ENCODE peak calls at places on chromosomes 12 and 14, in eight cellular contexts. One of them, this sample, is unnamed.
A peak's percentile ranks its signal among the peaks of the same experiment; 100 is the strongest.

GRCh38 chr12:122646568-122647220 is 56.5 kb downstream of the HCAR2 start:
- DNase-seq in uterus: no peak
- DNase-seq in IMR-90: peak; percentile 88
- DNase-seq in tibial nerve: no peak
- DNase-seq in NB4: peak; percentile 99
- DNase-seq in Peyer's patch: peak; percentile 27
- DNase-seq in transverse colon: no peak
- DNase-seq in heart left ventricle: no peak
- DNase-seq in this sample: peak; percentile 50

GRCh38 chr12:92784356-92784755 is 81.6 kb downstream of the PLEKHG7 start:
- DNase-seq in tibial nerve: no peak
- DNase-seq in transverse colon: no peak
- DNase-seq in IMR-90: peak; percentile 50
- DNase-seq in Peyer's patch: no peak
- DNase-seq in heart left ventricle: no peak
- DNase-seq in uterus: no peak
- DNase-seq in NB4: no peak
- DNase-seq in this sample: no peak

GRCh38 chr12:64801381-64801780 is 23.1 kb upstream of the TBC1D30 start:
- DNase-seq in transverse colon: no peak
- DNase-seq in IMR-90: no peak
- DNase-seq in uterus: no peak
- DNase-seq in heart left ventricle: no peak
- DNase-seq in NB4: no peak
- DNase-seq in Peyer's patch: no peak
- DNase-seq in tibial nerve: no peak
- DNase-seq in this sample: no peak

GRCh38 chr12:84329933-84330332 is 582.7 kb downstream of the SLC6A15 start:
- DNase-seq in transverse colon: no peak
- DNase-seq in NB4: no peak
- DNase-seq in Peyer's patch: no peak
- DNase-seq in IMR-90: no peak
- DNase-seq in heart left ventricle: no peak
- DNase-seq in uterus: no peak
- DNase-seq in tibial nerve: no peak
- DNase-seq in this sample: no peak

GRCh38 chr12:95607642-95608041 is 56.4 kb upstream of the USP44 start:
- DNase-seq in transverse colon: no peak
- DNase-seq in heart left ventricle: no peak
- DNase-seq in tibial nerve: no peak
- DNase-seq in IMR-90: no peak
- DNase-seq in NB4: no peak
- DNase-seq in Peyer's patch: no peak
- DNase-seq in uterus: no peak
- DNase-seq in this sample: no peak

GRCh38 chr12:92468358-92469020 is 234.3 kb upstream of the PLEKHG7 start:
- DNase-seq in heart left ventricle: no peak
- DNase-seq in tibial nerve: no peak
- DNase-seq in NB4: peak; percentile 87
- DNase-seq in transverse colon: no peak
- DNase-seq in Peyer's patch: peak; percentile 35
- DNase-seq in uterus: no peak
- DNase-seq in IMR-90: no peak
- DNase-seq in this sample: no peak

GRCh38 chr14:93984987-93985410 is 8.6 kb upstream of the ASB2 start:
- DNase-seq in NB4: peak; percentile 75
- DNase-seq in Peyer's patch: no peak
- DNase-seq in IMR-90: peak; percentile 91
- DNase-seq in tibial nerve: no peak
- DNase-seq in transverse colon: peak; percentile 48
- DNase-seq in uterus: peak; percentile 51
- DNase-seq in heart left ventricle: no peak
- DNase-seq in this sample: peak; percentile 72

GRCh38 chr14:31206536-31207286 is 882 bp downstream of the HECTD1 start:
- DNase-seq in transverse colon: peak; percentile 47
- DNase-seq in heart left ventricle: peak; percentile 70
- DNase-seq in uterus: peak; percentile 39
- DNase-seq in tibial nerve: no peak
- DNase-seq in NB4: peak; percentile 65
- DNase-seq in IMR-90: no peak
- DNase-seq in Peyer's patch: peak; percentile 58
- DNase-seq in this sample: no peak

GRCh38 chr14:100172811-100173210 is 13.4 kb upstream of the DEGS2 start:
- DNase-seq in IMR-90: no peak
- DNase-seq in transverse colon: no peak
- DNase-seq in uterus: no peak
- DNase-seq in heart left ventricle: no peak
- DNase-seq in Peyer's patch: no peak
- DNase-seq in NB4: no peak
- DNase-seq in tibial nerve: no peak
- DNase-seq in this sample: no peak

GRCh38 chr14:105931808-105932483 is 405.6 kb downstream of the TMEM121 start:
- DNase-seq in transverse colon: no peak
- DNase-seq in IMR-90: no peak
- DNase-seq in heart left ventricle: peak; percentile 10
- DNase-seq in NB4: peak; percentile 63
- DNase-seq in tibial nerve: no peak
- DNase-seq in uterus: no peak
- DNase-seq in Peyer's patch: no peak
- DNase-seq in this sample: no peak

GRCh38 chr12:57234233-57234570 is 4.7 kb downstream of the SHMT2 start:
- DNase-seq in tibial nerve: no peak
- DNase-seq in uterus: no peak
- DNase-seq in transverse colon: no peak
- DNase-seq in Peyer's patch: no peak
- DNase-seq in IMR-90: no peak
- DNase-seq in heart left ventricle: no peak
- DNase-seq in NB4: no peak
- DNase-seq in this sample: no peak

GRCh38 chr12:57236224-57236924 is 6.9 kb downstream of the SHMT2 start:
- DNase-seq in Peyer's patch: no peak
- DNase-seq in IMR-90: no peak
- DNase-seq in tibial nerve: no peak
- DNase-seq in NB4: no peak
- DNase-seq in transverse colon: no peak
- DNase-seq in heart left ventricle: peak; percentile 66
- DNase-seq in uterus: no peak
- DNase-seq in this sample: no peak

GRCh38 chr12:57235728-57236131 is 6.2 kb downstream of the SHMT2 start:
- DNase-seq in transverse colon: no peak
- DNase-seq in tibial nerve: no peak
- DNase-seq in IMR-90: no peak
- DNase-seq in uterus: no peak
- DNase-seq in heart left ventricle: peak; percentile 48
- DNase-seq in Peyer's patch: no peak
- DNase-seq in NB4: no peak
- DNase-seq in this sample: no peak

GRCh38 chr12:57234571-57235011 is 5.1 kb downstream of the SHMT2 start:
- DNase-seq in NB4: no peak
- DNase-seq in Peyer's patch: peak; percentile 56
- DNase-seq in IMR-90: no peak
- DNase-seq in uterus: no peak
- DNase-seq in tibial nerve: no peak
- DNase-seq in transverse colon: no peak
- DNase-seq in heart left ventricle: peak; percentile 57
- DNase-seq in this sample: no peak

DNA sequence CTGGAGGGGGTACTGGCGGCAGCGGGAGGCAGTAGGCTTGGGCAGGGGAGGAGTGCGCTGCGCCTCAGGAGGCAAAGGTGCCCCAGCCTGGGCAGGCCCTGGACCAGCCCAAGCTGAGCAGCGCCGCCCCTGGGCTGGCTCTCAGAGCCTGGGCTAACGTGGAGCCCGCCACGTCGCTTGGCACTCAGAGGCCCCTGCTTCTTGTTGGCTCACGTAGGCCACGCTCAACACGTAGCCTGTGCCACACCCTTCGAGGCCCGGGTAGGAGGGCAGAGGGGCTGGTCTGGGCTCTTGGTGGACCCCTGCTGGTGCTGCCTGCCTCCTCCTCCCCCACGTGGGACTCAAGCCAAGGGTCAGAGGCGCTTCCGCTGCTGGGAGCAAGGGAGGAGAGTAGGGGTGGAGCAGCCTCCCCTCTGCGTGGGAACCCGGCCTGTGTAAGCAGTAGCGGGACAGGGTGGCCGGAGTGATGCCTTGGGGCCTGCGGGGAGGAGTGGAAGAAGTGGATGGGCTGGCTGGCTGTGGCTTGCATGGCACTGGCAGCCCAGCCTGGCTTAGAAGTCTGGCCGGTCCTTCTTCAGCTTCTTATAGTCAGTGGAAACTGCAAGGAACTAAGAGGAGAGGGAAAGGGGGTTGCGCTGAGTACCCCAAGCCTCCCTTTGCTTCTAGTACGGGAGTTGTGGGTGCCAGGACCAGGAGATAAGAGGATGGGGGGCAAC is 5.7 kb downstream of the SHMT2 start:
- DNase-seq in Peyer's patch: no peak
- DNase-seq in transverse colon: no peak
- DNase-seq in IMR-90: peak; percentile 60
- DNase-seq in uterus: peak; percentile 44
- DNase-seq in heart left ventricle: peak; percentile 86
- DNase-seq in NB4: no peak
- DNase-seq in tibial nerve: no peak
- DNase-seq in this sample: no peak
- TF ChIP-seq POLR2A in Peyer's patch: no peak
- TF ChIP-seq POLR2A in transverse colon: no peak
- TF ChIP-seq POLR2A in IMR-90: no peak
- TF ChIP-seq POLR2A in uterus: no peak
- TF ChIP-seq POLR2A in heart left ventricle: no peak
- TF ChIP-seq POLR2A in NB4: no peak
- TF ChIP-seq POLR2A in tibial nerve: no peak
- TF ChIP-seq POLR2A in this sample: no peak

DNA sequence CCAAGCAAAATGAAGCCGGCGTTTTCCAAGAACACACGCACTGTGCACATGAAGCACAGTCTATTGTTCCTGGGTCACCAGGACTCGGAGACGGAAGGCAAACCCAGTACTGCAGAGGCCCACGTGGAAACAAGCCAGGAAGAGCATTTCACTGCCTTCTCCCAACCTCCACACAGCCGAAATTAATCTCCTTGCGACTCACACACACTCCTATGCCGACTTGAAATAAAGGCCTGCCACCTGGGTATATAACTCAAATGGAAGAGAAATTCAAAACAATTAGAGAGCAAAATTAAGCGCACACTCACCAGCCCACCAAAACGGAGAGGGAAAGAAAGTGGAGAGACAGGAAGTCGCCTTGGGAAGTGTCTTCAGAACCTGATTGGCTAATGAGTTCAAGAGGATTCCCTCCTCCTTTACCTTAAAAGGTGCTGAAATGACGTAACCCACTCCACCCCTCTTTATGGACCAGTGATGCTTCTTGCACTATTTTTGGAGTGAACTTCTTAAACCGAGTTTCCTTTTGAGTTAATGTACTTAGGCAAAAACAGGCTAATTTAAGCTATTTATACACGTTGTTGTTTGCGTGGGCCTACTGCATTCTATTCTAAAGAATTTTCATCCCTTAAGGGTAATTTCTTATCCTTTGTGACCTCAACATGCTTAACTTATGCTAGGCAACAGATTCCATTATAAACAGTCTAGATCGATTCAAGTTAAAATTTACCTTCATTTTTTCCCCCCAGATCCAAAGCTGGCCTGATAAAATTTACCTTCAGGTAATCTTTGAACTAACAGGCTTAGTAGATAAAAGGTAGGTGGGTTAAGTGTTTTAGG is at the start of gene CCNB1IP1:
- DNase-seq in NB4: peak; percentile 91
- DNase-seq in transverse colon: peak; percentile 64
- DNase-seq in tibial nerve: no peak
- DNase-seq in IMR-90: peak; percentile 91
- DNase-seq in uterus: peak; percentile 50
- DNase-seq in Peyer's patch: peak; percentile 62
- DNase-seq in heart left ventricle: no peak
- DNase-seq in this sample: peak; percentile 5
- TF ChIP-seq POLR2A in NB4: peak; percentile 28
- TF ChIP-seq POLR2A in transverse colon: peak; percentile 77
- TF ChIP-seq POLR2A in tibial nerve: peak; percentile 46
- TF ChIP-seq POLR2A in IMR-90: peak; percentile 76
- TF ChIP-seq POLR2A in uterus: peak; percentile 58
- TF ChIP-seq POLR2A in Peyer's patch: no peak
- TF ChIP-seq POLR2A in heart left ventricle: no peak
- TF ChIP-seq POLR2A in this sample: no peak

DNA sequence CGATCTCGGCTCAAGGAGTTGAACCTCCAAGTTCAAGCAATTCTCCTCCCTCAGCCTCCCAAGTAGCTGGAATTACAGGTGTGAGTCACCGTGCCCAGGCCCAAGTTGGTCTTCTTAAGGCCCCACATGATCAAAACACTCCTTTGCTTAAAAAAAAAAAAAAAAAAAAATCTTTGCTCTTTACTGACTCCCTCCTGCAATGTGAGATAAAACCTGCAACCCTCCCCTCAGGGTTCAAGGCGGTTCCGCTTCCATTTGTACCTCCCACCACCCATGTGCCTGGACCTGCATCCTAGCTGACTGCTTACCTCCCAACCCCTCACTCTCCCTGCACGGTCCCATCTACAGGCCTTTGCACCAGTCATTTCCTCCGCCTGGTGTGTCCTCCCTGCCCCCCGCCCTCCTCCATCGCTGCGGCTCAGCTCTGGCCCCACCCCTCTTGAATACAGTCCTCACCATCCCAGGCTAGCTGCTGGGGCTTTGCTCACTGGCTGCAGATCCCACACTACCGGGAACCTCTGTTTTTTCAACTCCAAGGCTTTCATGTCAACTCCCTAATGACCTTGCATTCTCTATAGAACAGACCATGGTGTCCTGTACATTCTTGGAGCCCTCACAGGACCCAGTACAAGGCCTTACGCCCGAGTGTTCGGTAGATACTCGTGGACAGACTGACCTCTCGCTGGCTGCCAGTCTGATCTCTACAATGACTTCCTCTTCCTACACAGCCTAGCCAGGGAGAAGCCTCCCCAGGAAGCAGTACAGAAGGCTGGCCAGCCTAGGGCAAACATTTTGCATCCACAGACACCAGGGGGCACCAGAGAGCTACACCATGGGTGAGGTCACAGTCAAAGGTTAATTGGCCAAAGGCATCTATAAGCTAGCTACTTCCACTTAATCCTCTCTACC is 14.2 kb upstream of the PNMA1 start:
- DNase-seq in uterus: peak; percentile 85
- DNase-seq in heart left ventricle: peak; percentile 91
- DNase-seq in IMR-90: peak; percentile 63
- DNase-seq in Peyer's patch: peak; percentile 79
- DNase-seq in transverse colon: peak; percentile 94
- DNase-seq in tibial nerve: peak; percentile 76
- DNase-seq in NB4: peak; percentile 92
- DNase-seq in this sample: peak; percentile 92
- TF ChIP-seq POLR2A in uterus: peak; percentile 11
- TF ChIP-seq POLR2A in heart left ventricle: no peak
- TF ChIP-seq POLR2A in IMR-90: no peak
- TF ChIP-seq POLR2A in Peyer's patch: no peak
- TF ChIP-seq POLR2A in transverse colon: peak; percentile 24
- TF ChIP-seq POLR2A in tibial nerve: no peak
- TF ChIP-seq POLR2A in NB4: no peak
- TF ChIP-seq POLR2A in this sample: no peak

GRCh38 chr12:12178545-12178944 is 88.3 kb downstream of the LRP6 start:
- DNase-seq in Peyer's patch: no peak
- DNase-seq in transverse colon: no peak
- DNase-seq in tibial nerve: no peak
- DNase-seq in NB4: no peak
- DNase-seq in uterus: no peak
- DNase-seq in heart left ventricle: no peak
- DNase-seq in IMR-90: no peak
- DNase-seq in this sample: no peak
- TF ChIP-seq POLR2A in Peyer's patch: no peak
- TF ChIP-seq POLR2A in transverse colon: no peak
- TF ChIP-seq POLR2A in tibial nerve: no peak
- TF ChIP-seq POLR2A in NB4: no peak
- TF ChIP-seq POLR2A in uterus: no peak
- TF ChIP-seq POLR2A in heart left ventricle: no peak
- TF ChIP-seq POLR2A in IMR-90: no peak
- TF ChIP-seq POLR2A in this sample: no peak

GRCh38 chr12:98297557-98297956 is 217.8 kb upstream of the TMPO start:
- DNase-seq in IMR-90: no peak
- DNase-seq in uterus: no peak
- DNase-seq in Peyer's patch: no peak
- DNase-seq in tibial nerve: no peak
- DNase-seq in NB4: no peak
- DNase-seq in transverse colon: no peak
- DNase-seq in heart left ventricle: no peak
- DNase-seq in this sample: no peak
- TF ChIP-seq POLR2A in IMR-90: no peak
- TF ChIP-seq POLR2A in uterus: no peak
- TF ChIP-seq POLR2A in Peyer's patch: no peak
- TF ChIP-seq POLR2A in tibial nerve: no peak
- TF ChIP-seq POLR2A in NB4: no peak
- TF ChIP-seq POLR2A in transverse colon: no peak
- TF ChIP-seq POLR2A in heart left ventricle: no peak
- TF ChIP-seq POLR2A in this sample: no peak

This sample was measured in H54.